ENCODE peak calls at places on chromosome 17, in ten cellular contexts. R is GM23338, O is transverse colon, F is adrenal gland, H is BJ, V is NB4, P is BE2C, X is neural progenitor cell, Q is A673, I is cardiac fibroblast. C is an unnamed sample.

GRCh38 chr17:77346765-77347164 is 206.0 kb downstream of the SEC14L1 start:
- DNase-seq in O (no peak), P (no peak), H (no peak), V (no peak), Q (no peak), R (no peak), F (no peak), I (no peak), X (no peak), C (no peak)

GRCh38 chr17:40556884-40557414 is 8.3 kb downstream of the CCR7 start:
- DNase-seq in X (no peak), H (no peak), Q (no peak), I (no peak), V (no peak), P (peak), F (no peak), O (no peak), R (no peak), C (no peak)

GRCh38 chr17:41322264-41322902 is 6.9 kb upstream of the KRTAP17-1 start:
- DNase-seq in X (peak), R (peak), O (no peak), I (peak), Q (peak), P (no peak), F (no peak), H (peak), V (peak), C (peak)

GRCh38 chr17:80025796-80026195 is 9.9 kb downstream of the TBC1D16 start:
- DNase-seq in H (no peak), F (no peak), P (no peak), O (no peak), V (no peak), R (no peak), I (no peak), Q (no peak), X (no peak), C (no peak)

GRCh38 chr17:57517519-57518342 is 227.4 kb downstream of the CCDC182 start:
- DNase-seq in P (no peak), V (no peak), F (no peak), I (no peak), H (no peak), Q (no peak), X (no peak), O (no peak), R (no peak), C (no peak)

GRCh38 chr17:68011199-68011665 is 15.0 kb upstream of the C17orf58 start:
- DNase-seq in P (peak), X (peak), Q (no peak), V (peak), O (peak), H (no peak), I (peak), F (peak), R (peak), C (no peak)

GRCh38 chr17:59347975-59348391 is 16.5 kb downstream of the YPEL2 start:
- DNase-seq in H (no peak), X (no peak), R (no peak), P (no peak), I (no peak), F (no peak), V (peak), Q (no peak), O (no peak), C (no peak)

GRCh38 chr17:73542323-73542722 is 101.9 kb downstream of the SDK2 start:
- DNase-seq in V (no peak), O (no peak), P (no peak), X (peak), I (no peak), F (no peak), H (no peak), Q (no peak), R (no peak), C (no peak)

GRCh38 chr17:41782142-41782541 is 4.4 kb downstream of the JUP start:
- DNase-seq in I (peak), P (no peak), H (no peak), V (no peak), R (no peak), X (no peak), Q (no peak), F (no peak), O (no peak), C (no peak)

GRCh38 chr17:80512233-80512632 is 32.4 kb upstream of the RPTOR start:
- DNase-seq in O (no peak), X (no peak), R (no peak), Q (no peak), F (peak), V (no peak), I (no peak), H (no peak), P (no peak), C (no peak)

GRCh38 chr17:46979023-46979870 is at the start of gene RPRML:
- DNase-seq in V (peak), F (no peak), O (peak), I (peak), Q (peak), X (peak), P (peak), H (no peak), R (peak), C (no peak)

GRCh38 chr17:46977750-46978488 is 1.1 kb downstream of the RPRML start:
- DNase-seq in H (no peak), I (no peak), R (no peak), F (no peak), Q (no peak), X (peak), P (no peak), V (no peak), O (no peak), C (no peak)

GRCh38 chr17:46976626-46977270 is 2.3 kb downstream of the RPRML start:
- DNase-seq in I (no peak), P (no peak), F (no peak), R (peak), X (peak), Q (no peak), O (no peak), H (no peak), V (peak), C (no peak)

GRCh38 chr17:46978489-46979022 is 497 bp downstream of the RPRML start:
- DNase-seq in X (peak), O (no peak), H (no peak), V (no peak), F (no peak), P (peak), Q (no peak), I (no peak), R (peak), C (no peak)

DNA sequence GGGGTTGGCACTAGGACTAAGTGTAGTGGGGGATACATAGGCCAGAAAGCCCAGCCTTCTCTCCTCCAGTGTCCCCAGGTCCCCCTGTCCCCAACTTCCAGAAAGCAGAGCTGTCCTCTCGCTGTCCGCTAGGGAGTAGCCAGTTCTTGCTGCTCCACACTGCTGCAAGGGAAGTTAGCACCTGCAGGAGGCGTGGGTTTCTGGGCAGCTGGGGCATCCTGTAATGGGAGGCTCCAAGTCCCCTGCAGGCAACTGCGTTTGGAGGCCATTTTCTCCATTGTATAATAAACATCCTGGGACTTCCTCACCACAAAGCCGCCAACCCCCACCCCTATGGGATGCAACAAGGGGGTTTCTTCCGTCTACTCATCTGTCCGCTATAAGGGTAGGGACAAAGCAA is 1.7 kb downstream of the RPRML start:
- DNase-seq in H (no peak), I (peak), Q (peak), X (peak), O (peak), F (no peak), P (peak), R (peak), V (peak), C (peak)
- TF ChIP-seq CTCF in H (peak), I (peak), Q (no peak), X (peak), O (no peak), F (no peak), P (peak), R (peak), V (peak), C (peak)

DNA sequence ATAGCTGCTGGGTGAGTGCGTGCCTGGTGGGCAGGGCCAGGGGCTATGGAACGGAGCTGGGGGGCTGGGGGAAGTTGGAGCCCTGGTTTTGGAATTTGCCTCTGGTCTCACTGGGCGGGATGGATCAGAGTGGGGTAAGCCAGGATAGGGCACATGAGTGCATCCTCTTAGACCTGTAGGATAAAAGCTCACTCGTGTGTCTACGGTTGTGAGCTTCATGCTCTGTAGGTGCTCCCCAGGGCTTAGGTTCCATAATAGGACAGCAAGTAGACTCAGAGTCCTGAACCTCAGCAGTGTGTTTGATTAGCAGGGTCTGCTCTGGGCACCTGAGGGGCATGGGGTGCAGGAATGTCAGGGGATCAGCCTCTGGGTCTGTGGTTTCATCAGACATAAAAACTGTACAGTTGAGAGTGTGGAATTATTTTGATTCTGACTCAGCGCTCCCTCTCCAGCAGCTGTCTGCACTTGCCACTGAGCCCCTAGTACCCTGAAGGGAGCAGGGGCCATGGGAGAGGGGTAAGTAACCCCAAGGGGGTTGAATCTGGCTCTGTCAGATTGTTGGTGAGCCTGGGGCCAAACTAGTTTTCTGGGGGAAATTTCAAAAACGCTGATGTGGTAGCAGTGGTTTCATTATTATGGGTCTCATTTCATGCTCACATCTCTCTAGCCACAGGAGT is 84.2 kb upstream of the LGALS9 start:
- DNase-seq in I (no peak), F (no peak), O (no peak), X (no peak), R (no peak), P (no peak), Q (no peak), H (no peak), V (no peak), C (no peak)
- H3K4me3 ChIP-seq in I (no peak), F (no peak), O (no peak), X (no peak), R (no peak), P (no peak), Q (no peak), H (no peak), V (no peak), C (no peak)

GRCh38 chr17:30155389-30155788 is 38.8 kb downstream of the NSRP1 start:
- DNase-seq in F (no peak), R (no peak), P (no peak), V (no peak), O (no peak), I (no peak), X (no peak), H (no peak), Q (no peak), C (no peak)
- TF ChIP-seq CTCF in F (no peak), R (no peak), P (no peak), V (no peak), O (no peak), I (no peak), X (no peak), H (no peak), Q (no peak), C (no peak)

DNA sequence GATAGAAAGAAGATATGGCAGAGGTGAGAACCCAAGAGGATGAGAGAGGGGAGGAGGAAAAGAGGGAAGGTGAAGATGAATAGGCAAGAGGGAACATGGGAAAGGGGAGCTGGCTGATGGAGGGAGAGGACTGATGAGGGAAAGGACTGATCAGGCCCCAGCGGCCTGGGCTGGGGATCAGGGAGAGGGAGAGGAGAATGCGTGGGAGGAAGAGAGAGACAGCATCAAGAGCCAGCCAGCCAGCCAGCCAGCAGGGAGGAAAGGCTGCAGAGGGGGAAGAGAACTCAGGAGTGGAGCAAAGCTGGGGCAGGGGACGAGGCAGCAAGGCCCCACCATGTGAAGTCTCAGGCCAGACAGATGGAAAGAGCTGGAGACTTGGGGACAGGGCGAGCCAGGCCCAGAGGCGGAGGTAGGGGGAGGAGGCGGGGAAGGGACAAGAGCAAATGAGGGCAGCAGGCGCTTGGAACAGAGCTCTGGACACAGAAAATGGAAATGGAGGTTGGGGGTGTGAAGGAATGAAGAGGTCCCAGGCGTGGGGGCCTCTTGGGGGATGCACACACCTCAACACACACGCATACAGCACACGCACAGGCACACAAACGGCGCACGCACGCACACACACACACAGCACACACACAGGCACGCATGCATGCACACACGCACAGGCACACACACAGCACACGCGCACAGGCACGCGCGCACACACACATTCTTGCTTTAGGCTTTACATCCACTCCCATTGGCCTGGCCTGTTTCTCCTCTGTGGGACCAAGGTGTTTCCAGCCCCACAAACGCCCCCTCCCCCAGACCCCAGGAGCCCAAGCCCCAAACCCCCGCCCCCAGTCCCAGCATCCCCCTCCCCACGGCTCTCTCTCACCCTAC is 12.3 kb downstream of the DLG4 start:
- DNase-seq in Q (peak), F (no peak), I (peak), R (no peak), O (no peak), P (no peak), H (no peak), V (no peak), X (no peak), C (no peak)
- H3K4me3 ChIP-seq in Q (no peak), F (no peak), I (no peak), R (peak), O (no peak), P (no peak), H (no peak), V (no peak), X (peak), C (no peak)

GRCh38 chr17:45397796-45398195 is 34.9 kb downstream of the ARHGAP27 start:
- DNase-seq in V (no peak), P (no peak), O (no peak), I (no peak), H (no peak), R (no peak), X (no peak), F (no peak), Q (no peak), C (no peak)

GRCh38 chr17:45395569-45396415 is 36.9 kb downstream of the ARHGAP27 start:
- DNase-seq in Q (no peak), F (no peak), O (no peak), X (no peak), R (no peak), I (no peak), P (no peak), V (no peak), H (no peak), C (no peak)

GRCh38 chr17:45396496-45397205 is 36.0 kb downstream of the ARHGAP27 start:
- DNase-seq in V (no peak), X (no peak), H (no peak), R (peak), F (no peak), O (no peak), I (no peak), Q (no peak), P (no peak), C (no peak)

GRCh38 chr17:45394913-45395568 is 37.6 kb downstream of the ARHGAP27 start:
- DNase-seq in F (peak), R (peak), Q (peak), P (peak), I (peak), O (peak), H (peak), X (peak), V (peak), C (peak)

GRCh38 chr17:45398800-45399199 is 33.9 kb downstream of the ARHGAP27 start:
- DNase-seq in F (no peak), H (no peak), X (peak), O (no peak), V (no peak), I (no peak), Q (no peak), R (peak), P (no peak), C (no peak)
- TF ChIP-seq CTCF in F (no peak), H (no peak), X (peak), O (no peak), V (no peak), I (no peak), Q (no peak), R (peak), P (peak), C (no peak)

C was measured in HFF-Myc.